ENCODE peak calls at places on chromosomes 11 and 22, in five cellular contexts. H is cardiac muscle cell; Q is stomach; L is CD4-positive, alpha-beta T cell; K is mammary epithelial cell. P is an unnamed sample.

GRCh38 chr22:46457502-46458488 is 79.6 kb downstream of the CELSR1 start:
- DNase-seq in H (no peak), Q (no peak), L (no peak), K (peak), P (no peak)

GRCh38 chr11:109435121-109435742 is 13.2 kb downstream of the C11orf87 start:
- DNase-seq in H (no peak), Q (no peak), L (no peak), K (peak), P (no peak)

GRCh38 chr11:100930185-100930778 is 199.3 kb downstream of the PGR start:
- DNase-seq in H (peak), Q (no peak), L (no peak), K (peak), P (no peak)

GRCh38 chr22:43734370-43735005 is 77.6 kb downstream of the EFCAB6 start:
- DNase-seq in H (no peak), Q (no peak), L (no peak), K (no peak), P (no peak)

GRCh38 chr11:86577663-86578636 is 94.5 kb downstream of the ME3 start:
- DNase-seq in H (no peak), Q (no peak), L (no peak), K (peak), P (no peak)

GRCh38 chr22:22037740-22038139 is 55.2 kb upstream of the TOP3B start:
- DNase-seq in H (no peak), Q (no peak), L (no peak), K (no peak), P (no peak)

GRCh38 chr11:34219279-34219678 is 113.8 kb downstream of the NAT10 start:
- DNase-seq in H (no peak), Q (no peak), L (no peak), K (no peak), P (no peak)

GRCh38 chr11:33930317-33931021 is 38.6 kb upstream of the LMO2 start:
- DNase-seq in H (peak), Q (no peak), L (no peak), K (no peak), P (no peak)

GRCh38 chr11:9516113-9516512 is 55.3 kb downstream of the ZNF143 start:
- DNase-seq in H (no peak), Q (no peak), L (no peak), K (no peak), P (no peak)

GRCh38 chr22:48658871-48659270 is 1168.8 kb downstream of the BRD1 start:
- DNase-seq in H (no peak), Q (no peak), L (no peak), K (no peak), P (no peak)

GRCh38 chr22:24563246-24563645 is 7.4 kb downstream of the SNRPD3 start:
- DNase-seq in H (no peak), Q (no peak), L (no peak), K (no peak), P (no peak)

GRCh38 chr11:34323601-34324000 is 34.2 kb downstream of the ABTB2 start:
- DNase-seq in H (no peak), Q (no peak), L (no peak), K (no peak), P (no peak)

GRCh38 chr11:116981216-116981887 is 116.9 kb downstream of the SIK3 start:
- DNase-seq in H (no peak), Q (no peak), L (no peak), K (no peak), P (no peak)

GRCh38 chr11:129960216-129961214 is 42.1 kb downstream of the PRDM10 start:
- DNase-seq in H (no peak), Q (no peak), L (no peak), K (peak), P (no peak)

GRCh38 chr22:49824936-49825335 is 2.7 kb downstream of the BRD1 start:
- DNase-seq in H (no peak), Q (no peak), L (no peak), K (no peak), P (no peak)
- H3K27ac ChIP-seq in H (no peak), Q (no peak), L (no peak), K (no peak), P (peak)

GRCh38 chr11:19961225-19961624 is 199.1 kb downstream of the DBX1 start:
- DNase-seq in H (no peak), Q (no peak), L (no peak), K (no peak), P (no peak)

GRCh38 chr11:19962795-19963163 is 197.5 kb downstream of the DBX1 start:
- DNase-seq in H (no peak), Q (no peak), L (no peak), K (peak), P (no peak)

GRCh38 chr11:19966435-19966834 is 193.8 kb downstream of the DBX1 start:
- DNase-seq in H (no peak), Q (no peak), L (no peak), K (no peak), P (no peak)

GRCh38 chr11:19962053-19962794 is 198.1 kb downstream of the DBX1 start:
- DNase-seq in H (no peak), Q (no peak), L (no peak), K (no peak), P (no peak)

GRCh38 chr11:19963697-19964340 is 196.5 kb downstream of the DBX1 start:
- DNase-seq in H (no peak), Q (no peak), L (no peak), K (no peak), P (no peak)
- H3K27ac ChIP-seq in H (peak), Q (no peak), L (no peak), K (no peak), P (no peak)

DNA sequence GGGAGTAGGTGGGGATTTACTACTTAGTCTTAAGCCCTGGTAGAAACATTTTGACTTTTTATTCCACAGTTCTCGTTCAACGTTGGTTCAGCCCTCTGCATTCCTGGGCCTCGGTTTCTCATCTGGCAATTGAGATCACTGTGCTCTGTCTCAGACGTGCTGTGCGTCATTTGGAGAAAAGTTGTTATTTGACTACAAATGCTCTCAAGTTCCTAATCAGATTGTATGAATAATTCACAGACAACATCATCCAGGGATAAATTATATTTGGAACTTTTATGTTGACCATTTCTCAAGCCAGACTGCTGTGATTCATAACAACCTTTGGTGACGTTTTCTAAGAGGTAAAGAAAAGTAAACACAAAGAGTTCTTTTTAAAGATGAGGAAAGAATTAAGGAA is 69.2 kb downstream of the BLID start:
- DNase-seq in H (no peak), Q (no peak), L (no peak), K (no peak), P (no peak)
- H3K27ac ChIP-seq in H (no peak), Q (peak), L (no peak), K (no peak), P (no peak)

GRCh38 chr11:122723106-122723505 is 67.6 kb downstream of the UBASH3B start:
- DNase-seq in H (no peak), Q (no peak), L (no peak), K (no peak), P (no peak)
- H3K27ac ChIP-seq in H (no peak), Q (no peak), L (no peak), K (no peak), P (peak)

P was measured in DND-41.